ENCODE peak calls at places on chromosomes 4 and X, in nine cellular contexts. E is A549, U is PC-3, I is aorta, H is heart right ventricle, G is Peyer's patch, Z is left ventricle myocardium inferior, A is cardiac muscle cell, M is GM23248. D is an unnamed sample. For H3K4me1, the result is how much of the 10 kb centered on the place peaks cover.

GRCh38 chr4:31236635-31237173 is 516.5 kb downstream of the PCDH7 start:
- DNase-seq in E (no peak), U (no peak), I (no peak), H (no peak), G (no peak), Z (no peak), A (no peak), M (no peak), D (no peak)

GRCh38 chr4:108166441-108167315 is 2.1 kb downstream of the LEF1 start:
- DNase-seq in E (no peak), U (peak), I (no peak), H (no peak), G (no peak), Z (no peak), A (peak), M (no peak), D (peak)

GRCh38 chrX:109352121-109352556 is 129.7 kb downstream of the GUCY2F start:
- DNase-seq in E (no peak), U (no peak), I (peak), H (peak), G (no peak), Z (peak), A (no peak), M (peak), D (no peak)

GRCh38 chrX:99761731-99762130 is 648.3 kb downstream of the PCDH19 start:
- DNase-seq in E (no peak), U (no peak), I (no peak), H (no peak), G (no peak), Z (no peak), A (no peak), M (no peak), D (no peak)

GRCh38 chrX:57227691-57228090 is 58.8 kb upstream of the FAAH2 start:
- DNase-seq in E (no peak), U (peak), I (no peak), H (no peak), G (no peak), Z (no peak), A (no peak), M (no peak), D (no peak)

GRCh38 chr4:83201761-83202160 is 82.8 kb downstream of the COQ2 start:
- DNase-seq in E (no peak), U (no peak), I (no peak), H (no peak), G (no peak), Z (no peak), A (no peak), M (no peak), D (no peak)

GRCh38 chrX:9612146-9612505 is 147.3 kb downstream of the TBL1X start:
- DNase-seq in E (no peak), U (no peak), I (no peak), H (no peak), G (no peak), Z (no peak), A (no peak), M (no peak), D (no peak)

GRCh38 chr4:15935504-15936392 is 2.8 kb downstream of the FGFBP1 start:
- DNase-seq in E (no peak), U (no peak), I (no peak), H (no peak), G (no peak), Z (no peak), A (no peak), M (no peak), D (no peak)

GRCh38 chrX:9370888-9371287 is 94.0 kb upstream of the TBL1X start:
- DNase-seq in E (no peak), U (no peak), I (no peak), H (no peak), G (no peak), Z (no peak), A (no peak), M (peak), D (no peak)

GRCh38 chrX:123648028-123648810 is 84.6 kb downstream of the THOC2 start:
- DNase-seq in E (peak), U (peak), I (no peak), H (no peak), G (peak), Z (no peak), A (peak), M (peak), D (peak)

GRCh38 chr4:18366762-18367358 is 345.3 kb upstream of the LCORL start:
- DNase-seq in E (no peak), U (peak), I (no peak), H (no peak), G (no peak), Z (no peak), A (peak), M (peak), D (peak)

GRCh38 chrX:74277846-74278245 is 26.1 kb upstream of the ZCCHC13 start:
- DNase-seq in E (no peak), U (no peak), I (no peak), H (no peak), G (no peak), Z (no peak), A (no peak), M (no peak), D (no peak)

GRCh38 chr4:96736352-96736889 is 896.5 kb downstream of the PDHA2 start:
- DNase-seq in E (peak), U (peak), I (no peak), H (no peak), G (no peak), Z (no peak), A (peak), M (peak), D (no peak)

GRCh38 chr4:163473576-163473975 is at the start of gene TKTL2:
- DNase-seq in E (no peak), U (no peak), I (no peak), H (no peak), G (no peak), Z (no peak), A (no peak), M (no peak), D (no peak)

GRCh38 chrX:72545990-72546389 is 26.7 kb downstream of the HDAC8 start:
- DNase-seq in E (no peak), U (peak), I (no peak), H (no peak), G (no peak), Z (no peak), A (no peak), M (no peak), D (no peak)

GRCh38 chrX:48083212-48083611 is 11.8 kb upstream of the ZNF630 start:
- DNase-seq in E (peak), U (peak), I (no peak), H (peak), G (no peak), Z (peak), A (peak), M (peak), D (no peak)

GRCh38 chr4:170610464-170610863 is 520.7 kb upstream of the AADAT start:
- DNase-seq in E (no peak), U (peak), I (no peak), H (no peak), G (no peak), Z (no peak), A (no peak), M (no peak), D (no peak)

GRCh38 chr4:168562021-168562691 is 65.3 kb downstream of the PALLD start:
- DNase-seq in E (no peak), U (peak), I (no peak), H (no peak), G (no peak), Z (no peak), A (no peak), M (peak), D (no peak)

DNA sequence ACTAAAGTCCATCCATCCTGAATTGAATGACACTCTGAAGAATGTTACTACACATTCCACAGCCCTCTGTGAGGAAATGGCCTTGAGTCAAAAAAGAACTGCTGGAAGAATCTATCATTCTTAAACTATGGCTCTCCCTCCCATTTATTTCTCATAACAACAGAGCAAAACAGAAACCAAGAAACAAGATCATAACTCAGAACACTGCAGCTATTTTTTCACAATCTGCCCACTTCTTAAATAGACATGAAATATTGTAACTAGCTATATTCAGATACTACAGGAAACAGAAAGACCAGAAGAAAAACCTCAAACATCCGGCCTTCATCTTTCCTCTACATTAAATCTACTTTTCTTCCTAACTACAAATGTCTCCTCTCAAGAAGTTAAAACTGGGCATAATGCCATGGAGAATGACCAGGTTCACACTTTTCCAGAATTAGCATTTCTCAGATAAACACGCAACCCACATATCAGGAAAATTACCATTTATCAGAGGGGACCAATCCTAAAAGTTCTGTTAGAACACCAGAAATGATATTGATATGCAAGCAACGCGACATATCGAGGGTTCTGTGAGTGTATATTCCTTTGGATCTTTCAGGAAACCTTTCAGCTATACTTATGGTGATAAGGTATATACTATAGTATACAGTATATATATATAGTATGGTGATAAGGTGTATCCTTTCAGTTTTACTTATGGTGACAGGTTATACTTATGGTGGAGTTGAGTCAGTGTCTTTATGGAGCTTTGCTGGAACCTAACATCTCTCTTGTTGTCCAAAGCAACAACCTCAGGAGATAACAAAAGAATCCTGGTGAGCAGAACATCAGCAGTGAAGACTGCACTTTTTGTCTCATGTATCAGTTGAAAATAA is 60.4 kb upstream of the IRF2 start:
- DNase-seq in E (no peak), U (no peak), I (no peak), H (no peak), G (no peak), Z (no peak), A (peak), M (peak), D (peak)
- H3K4me3 ChIP-seq in E (no peak), U (no peak), I (no peak), H (no peak), G (no peak), Z (no peak), A (no peak), M (peak), D (no peak)

GRCh38 chr4:140138428-140138827 is 15.6 kb downstream of the MAML3 start:
- DNase-seq in E (no peak), U (no peak), I (no peak), H (no peak), G (no peak), Z (no peak), A (no peak), M (no peak), D (no peak)

GRCh38 chr4:140134780-140135179 is 19.2 kb downstream of the MAML3 start:
- DNase-seq in E (no peak), U (no peak), I (no peak), H (no peak), G (no peak), Z (no peak), A (no peak), M (no peak), D (no peak)

GRCh38 chr4:140137654-140138053 is 16.3 kb downstream of the MAML3 start:
- DNase-seq in E (no peak), U (peak), I (no peak), H (no peak), G (no peak), Z (no peak), A (no peak), M (peak), D (no peak)

GRCh38 chr4:140135529-140136021 is 18.4 kb downstream of the MAML3 start:
- DNase-seq in E (no peak), U (peak), I (peak), H (peak), G (no peak), Z (peak), A (peak), M (peak), D (no peak)

GRCh38 chr4:140136509-140136908 is 17.5 kb downstream of the MAML3 start:
- DNase-seq in E (no peak), U (peak), I (no peak), H (no peak), G (no peak), Z (no peak), A (no peak), M (peak), D (no peak)
- H3K4me1 ChIP-seq in E (half or more), U (half or more), I (under half), H (under half), G (under half), Z (under half), A (under half), M (under half), D (under half)

DNA sequence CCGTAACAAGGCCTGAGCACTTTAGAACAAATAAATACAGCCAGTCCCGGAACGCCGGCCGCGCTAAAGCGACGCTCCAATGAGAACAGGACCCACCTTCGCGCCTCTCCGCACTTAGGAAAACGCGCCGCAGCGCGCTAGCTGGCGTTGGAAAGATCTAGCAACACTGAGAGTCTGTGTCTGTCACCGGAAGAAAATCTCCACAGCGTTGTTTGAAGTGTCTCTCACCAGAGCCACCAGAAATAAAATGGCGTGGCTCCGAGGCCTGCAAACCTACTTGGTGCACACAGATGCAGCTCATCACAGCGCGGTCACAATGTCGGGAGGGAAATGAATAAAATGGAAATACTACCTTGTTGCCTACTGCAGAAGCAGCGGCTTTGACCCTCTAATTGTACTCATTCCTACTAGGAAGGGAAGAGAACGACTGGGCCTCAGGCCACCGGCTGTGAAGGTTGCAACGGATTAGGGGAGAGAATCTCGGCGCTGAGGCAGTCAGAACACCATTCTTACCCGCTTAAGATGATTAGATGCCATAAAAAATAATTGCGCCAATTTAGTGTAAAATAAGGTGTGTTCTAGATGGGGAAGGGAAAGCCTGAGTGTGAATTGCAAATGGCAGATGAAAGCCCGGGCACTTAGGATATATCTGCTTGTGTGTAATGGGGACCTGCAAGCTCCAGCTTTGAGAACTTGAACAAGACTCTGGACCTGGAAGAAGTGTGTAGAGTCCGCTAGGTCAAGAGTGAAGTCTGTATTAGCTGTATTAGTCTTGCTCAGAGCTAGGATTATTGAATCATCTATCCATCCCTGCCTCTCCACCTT is 4.5 kb downstream of the NEUROG2 start:
- DNase-seq in E (no peak), U (no peak), I (no peak), H (no peak), G (no peak), Z (no peak), A (no peak), M (no peak), D (no peak)
- H3K4me3 ChIP-seq in E (no peak), U (no peak), I (no peak), H (peak), G (no peak), Z (peak), A (peak), M (no peak), D (no peak)

GRCh38 chr4:148060264-148061138 is 328.6 kb downstream of the ARHGAP10 start:
- DNase-seq in E (no peak), U (no peak), I (no peak), H (no peak), G (no peak), Z (no peak), A (no peak), M (no peak), D (peak)
- H3K4me1 ChIP-seq in E (under half), U (under half), I (under half), H (under half), G (under half), Z (half or more), A (under half), M (under half), D (half or more)

GRCh38 chr4:110618091-110619000 is 4.5 kb downstream of the PITX2 start:
- DNase-seq in E (no peak), U (peak), I (no peak), H (no peak), G (peak), Z (no peak), A (peak), M (no peak), D (no peak)

GRCh38 chr4:110614981-110615365 is 7.9 kb downstream of the PITX2 start:
- DNase-seq in E (no peak), U (no peak), I (no peak), H (no peak), G (peak), Z (no peak), A (no peak), M (no peak), D (no peak)

GRCh38 chr4:110615366-110616161 is 7.3 kb downstream of the PITX2 start:
- DNase-seq in E (no peak), U (no peak), I (no peak), H (no peak), G (peak), Z (no peak), A (peak), M (no peak), D (no peak)

GRCh38 chr4:110617095-110617494 is 5.8 kb downstream of the PITX2 start:
- DNase-seq in E (no peak), U (no peak), I (no peak), H (no peak), G (no peak), Z (no peak), A (peak), M (no peak), D (no peak)

DNA sequence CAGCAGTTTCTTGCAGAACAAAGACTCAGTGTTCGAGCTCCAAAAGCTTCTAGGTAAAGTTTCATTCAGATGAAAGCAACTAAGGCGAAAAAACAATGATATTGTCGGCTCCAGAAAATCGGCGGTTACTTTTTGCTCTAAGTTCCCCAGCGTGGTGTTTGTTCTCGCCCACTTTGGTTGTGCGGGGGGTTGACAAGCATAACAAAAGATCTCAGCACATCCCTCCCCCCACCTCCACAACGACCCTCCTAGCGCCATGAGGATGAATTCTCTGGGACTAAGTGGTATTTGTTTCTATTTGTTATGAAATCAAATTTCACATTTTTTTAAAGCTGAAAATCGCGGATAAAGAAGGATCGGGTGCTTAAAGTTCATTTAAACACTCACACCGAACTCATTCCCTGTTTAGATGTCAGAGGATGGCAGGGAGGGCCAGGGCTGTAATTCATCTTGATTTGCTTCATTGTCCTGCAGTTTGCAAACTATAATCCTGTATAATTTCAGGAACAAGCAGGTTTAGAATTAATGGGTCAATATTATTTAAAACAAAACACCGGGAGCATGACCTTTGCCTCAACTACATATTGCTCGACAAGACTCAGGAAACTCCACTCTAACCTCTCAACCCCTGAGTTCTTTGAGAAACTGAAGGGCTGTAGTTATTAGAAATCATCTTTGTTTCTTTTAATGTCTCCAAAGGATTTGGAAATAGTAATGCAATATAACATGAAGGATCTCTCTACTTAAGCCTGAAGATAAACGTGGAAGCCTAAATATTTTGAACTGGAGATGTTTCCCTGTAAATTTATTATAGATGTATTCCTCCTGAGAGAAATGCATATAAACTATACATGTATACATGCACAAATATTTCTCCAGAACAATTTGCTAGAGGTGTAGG is 6.5 kb downstream of the PITX2 start:
- DNase-seq in E (no peak), U (no peak), I (no peak), H (no peak), G (no peak), Z (no peak), A (no peak), M (no peak), D (no peak)
- H3K4me3 ChIP-seq in E (no peak), U (no peak), I (no peak), H (no peak), G (no peak), Z (no peak), A (no peak), M (no peak), D (no peak)

DNA sequence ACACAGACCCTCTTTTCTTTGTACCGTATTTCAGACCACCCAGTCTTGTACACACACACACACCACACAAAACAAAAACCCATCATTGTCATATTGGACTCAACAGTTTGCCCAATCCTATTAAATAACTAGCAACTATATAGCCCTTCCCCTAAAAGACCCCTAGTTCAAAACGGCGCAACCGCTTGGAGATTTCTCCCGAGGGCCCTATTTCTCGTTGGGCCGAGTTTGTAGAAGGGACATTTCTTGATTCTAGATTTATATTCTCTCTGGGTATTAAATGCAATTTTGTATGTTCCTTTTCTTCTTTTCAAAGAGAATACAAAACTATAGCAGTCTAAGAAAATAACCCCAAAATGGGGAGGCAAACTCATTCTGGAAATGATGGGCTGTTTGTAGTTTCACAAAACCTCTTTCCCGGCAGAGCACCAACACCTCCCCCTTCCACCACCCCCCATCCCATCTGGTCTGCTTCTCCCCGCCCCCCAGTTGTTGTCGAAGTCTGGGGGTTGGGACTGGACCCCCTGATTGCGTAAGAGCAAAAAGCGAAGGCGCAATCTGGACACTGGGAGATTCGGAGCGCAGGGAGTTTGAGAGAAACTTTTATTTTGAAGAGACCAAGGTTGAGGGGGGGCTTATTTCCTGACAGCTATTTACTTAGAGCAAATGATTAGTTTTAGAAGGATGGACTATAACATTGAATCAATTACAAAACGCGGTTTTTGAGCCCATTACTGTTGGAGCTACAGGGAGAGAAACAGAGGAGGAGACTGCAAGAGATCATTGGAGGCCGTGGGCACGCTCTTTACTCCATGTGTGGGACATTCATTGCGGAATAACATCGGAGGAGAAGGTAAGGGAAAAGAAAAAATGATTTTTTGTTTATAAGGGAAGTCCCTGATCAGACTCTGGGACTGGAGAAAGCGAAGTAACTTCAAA is at the start of gene PDGFRA:
- DNase-seq in E (no peak), U (no peak), I (peak), H (peak), G (no peak), Z (peak), A (peak), M (peak), D (no peak)
- H3K4me1 ChIP-seq in E (under half), U (under half), I (under half), H (half or more), G (under half), Z (half or more), A (under half), M (under half), D (under half)

GRCh38 chrX:105821471-105822081 is 763 bp upstream of the NRK start:
- DNase-seq in E (no peak), U (peak), I (peak), H (no peak), G (no peak), Z (no peak), A (peak), M (no peak), D (no peak)
- H3K4me3 ChIP-seq in E (no peak), U (peak), I (peak), H (peak), G (no peak), Z (peak), A (peak), M (no peak), D (no peak)